ENCODE peak calls at places on chromosomes 13 and 19, in eight cellular contexts. W is smooth muscle cell of the brain vasculature; I is sigmoid colon; A is stimulated activated naive CD8-positive, alpha-beta T cell treated with anti-CD3 and anti-CD28 coated beads, Interleukin-15, amount 100 ng/mL, for 72 hours; D is stimulated activated CD4-positive, alpha-beta T cell treated with anti-CD3 and anti-CD28 coated beads, Interleukin-2, amount 100 ng/mL, for 48 hours; S is CD4-positive, alpha-beta memory T cell; E is effector memory CD8-positive, alpha-beta T cell; O is NCI-H2227 treated with DMSO at 0.1 percent for 48 hours. M is an unnamed sample.

GRCh38 chr19:19510432-19510831 is 4.9 kb downstream of the TSSK6 start:
- DNase-seq in W (no peak), I (no peak), A (no peak), D (no peak), S (no peak), E (no peak), O (no peak), M (no peak)

GRCh38 chr19:57813919-57814504 is 701 bp downstream of the ZNF552 start:
- DNase-seq in W (no peak), I (no peak), A (no peak), D (no peak), S (no peak), E (no peak), O (no peak), M (no peak)

GRCh38 chr13:39956036-39956435 is 300.6 kb downstream of the COG6 start:
- DNase-seq in W (no peak), I (no peak), A (peak), D (peak), S (no peak), E (no peak), O (no peak), M (no peak)

GRCh38 chr13:32262619-32263018 is 52.5 kb downstream of the ZAR1L start:
- DNase-seq in W (no peak), I (no peak), A (no peak), D (no peak), S (no peak), E (no peak), O (no peak), M (no peak)

GRCh38 chr19:8850488-8850887 is 18.3 kb downstream of the MBD3L1 start:
- DNase-seq in W (no peak), I (no peak), A (no peak), D (no peak), S (no peak), E (no peak), O (no peak), M (no peak)

GRCh38 chr13:104875008-104875762 is 1660.3 kb downstream of the EFNB2 start:
- DNase-seq in W (no peak), I (no peak), A (no peak), D (no peak), S (no peak), E (peak), O (no peak), M (no peak)

GRCh38 chr13:98468352-98468751 is 108.6 kb downstream of the STK24 start:
- DNase-seq in W (no peak), I (no peak), A (no peak), D (no peak), S (no peak), E (no peak), O (no peak), M (no peak)

GRCh38 chr13:111658150-111659100 is 338.0 kb downstream of the TEX29 start:
- DNase-seq in W (no peak), I (no peak), A (no peak), D (no peak), S (no peak), E (no peak), O (peak), M (no peak)

GRCh38 chr13:20815469-20815868 is 41.7 kb upstream of the EEF1AKMT1 start:
- DNase-seq in W (no peak), I (no peak), A (no peak), D (no peak), S (no peak), E (no peak), O (no peak), M (no peak)

GRCh38 chr19:1155352-1156304 is 18.4 kb downstream of the SBNO2 start:
- DNase-seq in W (no peak), I (no peak), A (no peak), D (no peak), S (no peak), E (no peak), O (no peak), M (no peak)

GRCh38 chr19:35786299-35787160 is 11.2 kb downstream of the ARHGAP33 start:
- DNase-seq in W (no peak), I (no peak), A (no peak), D (no peak), S (no peak), E (no peak), O (no peak), M (no peak)

GRCh38 chr19:1239796-1240737 is 1.5 kb upstream of the ATP5F1D start:
- DNase-seq in W (no peak), I (peak), A (peak), D (peak), S (peak), E (peak), O (peak), M (peak)

GRCh38 chr19:46357846-46358583 is 11.1 kb downstream of the PPP5C start:
- DNase-seq in W (no peak), I (peak), A (no peak), D (no peak), S (no peak), E (no peak), O (no peak), M (no peak)

GRCh38 chr13:94239135-94239534 is 240.3 kb downstream of the DCT start:
- DNase-seq in W (no peak), I (no peak), A (peak), D (no peak), S (peak), E (no peak), O (no peak), M (no peak)

GRCh38 chr19:11420429-11420893 is 1.3 kb upstream of the RGL3 start:
- DNase-seq in W (no peak), I (peak), A (no peak), D (no peak), S (no peak), E (no peak), O (peak), M (peak)

GRCh38 chr19:412356-413355 is 3.7 kb upstream of the C2CD4C start:
- DNase-seq in W (no peak), I (no peak), A (no peak), D (no peak), S (no peak), E (no peak), O (no peak), M (no peak)

GRCh38 chr19:55172741-55173140 is 6.3 kb upstream of the DNAAF3 start:
- DNase-seq in W (no peak), I (no peak), A (no peak), D (no peak), S (no peak), E (no peak), O (peak), M (no peak)

GRCh38 chr19:40611900-40612698 is 10.9 kb downstream of the LTBP4 start:
- DNase-seq in W (no peak), I (no peak), A (no peak), D (no peak), S (no peak), E (no peak), O (no peak), M (no peak)

GRCh38 chr19:8607386-8607785 is 3.1 kb downstream of the ADAMTS10 start:
- DNase-seq in W (no peak), I (no peak), A (no peak), D (no peak), S (no peak), E (no peak), O (no peak), M (no peak)

GRCh38 chr13:28819748-28820098 is 416 bp upstream of the MTUS2 start:
- DNase-seq in W (no peak), I (no peak), A (peak), D (peak), S (peak), E (peak), O (no peak), M (peak)

GRCh38 chr13:59950201-59950730 is 213.5 kb downstream of the DIAPH3 start:
- DNase-seq in W (no peak), I (no peak), A (no peak), D (no peak), S (no peak), E (no peak), O (no peak), M (no peak)

GRCh38 chr13:22060187-22060586 is 389.3 kb downstream of the FGF9 start:
- DNase-seq in W (no peak), I (no peak), A (no peak), D (no peak), S (no peak), E (no peak), O (no peak), M (no peak)

M was measured in activated B cell treated with CpG ODN at 0.5 μM for 24 hours.